ENCODE peak calls at places on chromosomes 1 and 21, in eight cellular contexts. G is T-helper 9 cell; X is NCI-H748 treated with DMSO at 0.1 percent for 48 hours; K is activated CD8-positive, alpha-beta memory T cell treated with anti-CD3 and anti-CD28 coated beads, Interleukin-2, amount 50 U/mL, for 48 hours; D is OCI-LY7; E is lung; A is GM20000; B is brain microvascular endothelial cell. T is an unnamed sample.

GRCh38 chr1:81920245-81920740 is 119.6 kb downstream of the ADGRL2 start:
- DNase-seq in E (no peak), D (no peak), G (no peak), X (no peak), K (no peak), A (no peak), B (peak; percentile 72), T (no peak)

GRCh38 chr1:195756109-195756508 is 852.1 kb downstream of the KCNT2 start:
- DNase-seq in G (no peak), K (no peak), X (no peak), B (no peak), A (no peak), D (no peak), E (no peak), T (no peak)

GRCh38 chr1:176559474-176560390 is 96.8 kb downstream of the PAPPA2 start:
- DNase-seq in X (peak; percentile 26), E (peak; percentile 48), K (peak; percentile 54), G (no peak), A (peak; percentile 56), B (peak; percentile 9), D (peak; percentile 60), T (peak; percentile 38)

GRCh38 chr1:235960799-235961198 is 94.1 kb upstream of the LYST start:
- DNase-seq in D (no peak), A (no peak), G (no peak), K (no peak), X (no peak), B (no peak), E (no peak), T (no peak)

GRCh38 chr21:45618287-45618686 is 25.2 kb upstream of the PCBP3 start:
- DNase-seq in K (no peak), B (peak; percentile 53), X (no peak), G (no peak), E (no peak), A (no peak), D (no peak), T (no peak)

GRCh38 chr1:38929476-38929875 is 12.2 kb downstream of the RHBDL2 start:
- DNase-seq in B (no peak), A (no peak), D (no peak), K (no peak), E (no peak), X (peak; percentile 2), G (no peak), T (no peak)

GRCh38 chr1:74465193-74465681 is 47.2 kb downstream of the LRRC53 start:
- DNase-seq in A (no peak), B (no peak), D (no peak), G (no peak), E (no peak), K (no peak), X (no peak), T (no peak)

GRCh38 chr1:219041819-219042218 is 131.9 kb upstream of the LYPLAL1 start:
- DNase-seq in G (no peak), B (peak; percentile 92), X (no peak), A (no peak), K (no peak), E (no peak), D (no peak), T (no peak)

GRCh38 chr1:206895837-206896242 is 1.4 kb upstream of the IL24 start:
- DNase-seq in B (no peak), X (peak; percentile 16), E (no peak), G (no peak), D (no peak), K (no peak), A (no peak), T (peak; percentile 54)

GRCh38 chr1:225813250-225813964 is 3.5 kb downstream of the EPHX1 start:
- DNase-seq in G (no peak), K (no peak), X (peak; percentile 78), B (peak; percentile 37), D (peak; percentile 26), A (no peak), E (peak; percentile 66), T (no peak)

GRCh38 chr1:52237430-52237829 is 95.5 kb downstream of the ZFYVE9 start:
- DNase-seq in G (no peak), E (no peak), D (no peak), X (no peak), A (no peak), B (peak; percentile 76), K (no peak), T (no peak)

GRCh38 chr1:54517536-54517935 is 30.5 kb upstream of the ACOT11 start:
- DNase-seq in K (no peak), A (no peak), B (no peak), X (no peak), D (no peak), E (no peak), G (no peak), T (no peak)

GRCh38 chr1:36735939-36736730 is 253.4 kb upstream of the CSF3R start:
- DNase-seq in X (no peak), D (no peak), E (no peak), G (no peak), A (no peak), B (no peak), K (no peak), T (no peak)

GRCh38 chr1:63122051-63122450 is 200.3 kb upstream of the FOXD3 start:
- DNase-seq in D (no peak), E (no peak), G (no peak), B (no peak), X (no peak), A (peak; percentile 16), K (no peak), T (no peak)

GRCh38 chr1:228006034-228006792 is 585 bp upstream of the WNT3A start:
- DNase-seq in E (peak; percentile 21), K (peak; percentile 51), D (no peak), A (no peak), G (no peak), X (no peak), B (no peak), T (no peak)

GRCh38 chr1:29279896-29280779 is 43.8 kb downstream of the PTPRU start:
- DNase-seq in X (no peak), A (no peak), K (no peak), D (no peak), E (no peak), G (no peak), B (no peak), T (no peak)

GRCh38 chr1:205961970-205962820 is 18.9 kb upstream of the SLC26A9 start:
- DNase-seq in G (no peak), A (no peak), D (no peak), K (no peak), B (no peak), E (peak; percentile 89), X (no peak), T (peak; percentile 25)

GRCh38 chr1:172431721-172432192 is 11.3 kb downstream of the C1orf105 start:
- DNase-seq in E (peak; percentile 59), D (no peak), A (no peak), X (no peak), B (no peak), G (no peak), K (no peak), T (peak; percentile 85)

GRCh38 chr1:80892452-80892995 is 908.2 kb upstream of the ADGRL2 start:
- DNase-seq in E (no peak), G (no peak), B (no peak), A (peak; percentile 5), D (no peak), K (no peak), X (no peak), T (no peak)

GRCh38 chr21:33021667-33022066 is 4.1 kb upstream of the OLIG2 start:
- DNase-seq in X (no peak), K (no peak), E (no peak), A (peak; percentile 23), B (no peak), D (no peak), G (no peak), T (no peak)

GRCh38 chr21:29430581-29430980 is 131.9 kb downstream of the BACH1 start:
- DNase-seq in A (no peak), G (no peak), E (no peak), K (no peak), X (no peak), D (no peak), B (no peak), T (no peak)

GRCh38 chr1:196723325-196724185 is 51.1 kb upstream of the CFHR3 start:
- DNase-seq in G (peak; percentile 29), D (peak; percentile 58), K (no peak), E (peak; percentile 45), X (no peak), B (peak; percentile 47), A (peak; percentile 32), T (peak; percentile 22)

GRCh38 chr1:213369465-213369864 is 318.4 kb downstream of the RPS6KC1 start:
- DNase-seq in K (no peak), E (no peak), X (no peak), B (no peak), G (no peak), A (no peak), D (no peak), T (no peak)

T was measured in prostate gland.